ENCODE peak calls at places on chromosomes 2 and 18, in ten cellular contexts. P is MM.1S; T is H9; X is psoas muscle; V is tibial artery; E is neural progenitor cell; K is CD8-positive, alpha-beta memory T cell; D is SJSA1; R is mucosa of descending colon; Y is upper lobe of right lung. L is an unnamed sample. For H3K4me1, the result is how much of the 10 kb centered on the place peaks cover.

GRCh38 chr18:2905802-2906521 is 59.2 kb downstream of the EMILIN2 start:
- DNase-seq in P (no peak), T (peak), X (peak), V (peak), E (peak), K (peak), D (peak), R (peak), Y (peak), L (peak)

GRCh38 chr2:88880441-88880953 is 189.0 kb downstream of the RPIA start:
- DNase-seq in P (peak), T (no peak), X (no peak), V (no peak), E (peak), K (peak), D (no peak), R (no peak), Y (no peak), L (no peak)

GRCh38 chr2:222518570-222519381 is 94.4 kb downstream of the SGPP2 start:
- DNase-seq in P (no peak), T (no peak), X (no peak), V (no peak), E (peak), K (no peak), D (no peak), R (no peak), Y (no peak), L (peak)

GRCh38 chr18:9824474-9824832 is 61.3 kb upstream of the TXNDC2 start:
- DNase-seq in P (no peak), T (no peak), X (no peak), V (peak), E (no peak), K (no peak), D (no peak), R (no peak), Y (no peak), L (no peak)

GRCh38 chr2:68730828-68731227 is 3.8 kb upstream of the ARHGAP25 start:
- DNase-seq in P (no peak), T (no peak), X (no peak), V (no peak), E (no peak), K (no peak), D (peak), R (no peak), Y (no peak), L (no peak)

GRCh38 chr2:188132385-188132784 is 159.3 kb upstream of the GULP1 start:
- DNase-seq in P (no peak), T (no peak), X (peak), V (no peak), E (no peak), K (no peak), D (no peak), R (no peak), Y (no peak), L (no peak)

GRCh38 chr2:72115361-72116080 is 32.1 kb downstream of the CYP26B1 start:
- DNase-seq in P (no peak), T (peak), X (no peak), V (peak), E (no peak), K (no peak), D (peak), R (no peak), Y (peak), L (peak)

GRCh38 chr2:69605332-69605731 is 38.2 kb downstream of the AAK1 start:
- DNase-seq in P (no peak), T (no peak), X (no peak), V (no peak), E (no peak), K (no peak), D (no peak), R (no peak), Y (no peak), L (no peak)

DNA sequence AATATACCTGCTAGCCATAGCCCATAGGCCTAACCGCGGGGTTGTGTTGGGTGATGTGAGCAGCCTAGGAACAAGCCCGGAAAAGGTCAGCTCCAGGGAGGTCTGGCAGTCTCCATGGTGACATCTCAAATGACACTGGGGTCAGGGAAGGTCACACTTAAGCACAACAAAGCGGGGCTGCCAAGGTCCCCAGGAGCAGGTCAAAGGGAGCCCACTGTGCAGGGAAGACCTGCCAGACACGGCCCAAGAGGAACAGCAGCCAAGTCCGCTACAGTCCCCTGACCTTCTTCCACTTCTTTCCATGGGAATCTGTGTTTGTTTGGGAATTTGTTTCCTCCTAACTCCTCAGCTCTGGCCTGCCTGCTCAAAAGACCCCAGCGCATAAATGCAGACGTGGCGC is 232.1 kb upstream of the COPS8 start:
- DNase-seq in P (no peak), T (no peak), X (no peak), V (no peak), E (peak), K (no peak), D (no peak), R (no peak), Y (no peak), L (no peak)
- H3K4me1 ChIP-seq in P (under half), T (under half), X (under half), V (under half), E (under half), K (under half), D (under half), R (under half), Y (under half), L (under half)

DNA sequence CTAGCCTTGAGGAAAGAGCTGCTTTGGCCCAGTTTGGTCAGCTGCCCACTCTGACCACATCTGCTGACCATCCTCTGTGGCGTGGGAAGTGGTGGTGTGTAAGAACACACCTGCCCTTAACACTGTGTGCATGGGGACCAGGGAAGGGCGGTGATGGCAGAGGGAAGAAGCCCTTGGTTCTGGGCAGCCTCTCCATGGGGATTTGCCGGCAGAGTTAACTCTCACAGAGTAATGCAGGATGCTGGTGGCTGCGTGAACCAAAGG is 33.6 kb downstream of the NCK2 start:
- DNase-seq in P (no peak), T (no peak), X (no peak), V (no peak), E (no peak), K (no peak), D (no peak), R (no peak), Y (no peak), L (no peak)
- H3K4me1 ChIP-seq in P (under half), T (under half), X (half or more), V (under half), E (under half), K (half or more), D (under half), R (under half), Y (under half), L (under half)

DNA sequence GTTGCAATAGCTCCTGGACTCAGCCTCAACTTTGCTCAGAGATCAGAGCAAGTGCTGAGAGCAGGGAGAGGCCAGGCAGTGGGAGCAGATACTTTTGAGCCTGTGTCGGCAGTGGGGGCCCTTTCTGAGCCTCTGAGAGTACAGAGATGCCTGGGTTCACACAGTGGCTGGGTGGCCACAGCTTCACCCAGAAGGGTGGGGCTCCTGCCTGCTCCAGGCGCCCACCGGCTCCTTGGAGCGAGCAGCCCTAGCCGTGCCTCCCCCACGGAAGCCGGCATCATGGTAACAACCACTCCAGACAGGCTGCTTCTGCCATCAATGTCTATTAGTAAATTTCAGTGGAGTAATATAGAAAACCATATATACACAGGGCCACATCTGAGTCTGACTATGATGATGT is 619.2 kb upstream of the SETBP1 start:
- DNase-seq in P (no peak), T (no peak), X (no peak), V (no peak), E (no peak), K (no peak), D (no peak), R (no peak), Y (no peak), L (no peak)
- H3K4me1 ChIP-seq in P (under half), T (under half), X (under half), V (under half), E (under half), K (under half), D (under half), R (under half), Y (under half), L (under half)

DNA sequence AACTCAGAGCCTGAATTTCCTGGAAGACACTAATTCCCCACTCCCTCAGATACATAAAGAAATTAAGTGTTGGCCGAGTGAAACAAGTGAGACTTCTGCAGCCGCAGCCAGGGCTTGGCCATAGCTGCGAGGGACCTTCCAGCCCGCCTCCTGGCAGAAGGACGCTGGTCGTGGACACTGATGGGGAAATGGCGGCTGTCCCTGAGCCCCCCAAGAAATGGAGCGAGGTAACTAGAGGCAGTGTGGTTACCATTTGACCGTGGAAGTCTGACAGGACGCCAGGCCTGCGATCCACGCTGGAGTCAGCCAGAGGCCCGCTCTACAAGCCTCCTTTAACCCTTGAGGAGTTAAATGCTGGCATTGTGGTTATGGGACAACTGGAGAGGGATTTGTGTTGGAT is 173.4 kb downstream of the BCL2 start:
- DNase-seq in P (no peak), T (no peak), X (no peak), V (no peak), E (no peak), K (no peak), D (no peak), R (no peak), Y (no peak), L (no peak)
- H3K4me1 ChIP-seq in P (under half), T (under half), X (half or more), V (under half), E (under half), K (under half), D (under half), R (under half), Y (under half), L (under half)

DNA sequence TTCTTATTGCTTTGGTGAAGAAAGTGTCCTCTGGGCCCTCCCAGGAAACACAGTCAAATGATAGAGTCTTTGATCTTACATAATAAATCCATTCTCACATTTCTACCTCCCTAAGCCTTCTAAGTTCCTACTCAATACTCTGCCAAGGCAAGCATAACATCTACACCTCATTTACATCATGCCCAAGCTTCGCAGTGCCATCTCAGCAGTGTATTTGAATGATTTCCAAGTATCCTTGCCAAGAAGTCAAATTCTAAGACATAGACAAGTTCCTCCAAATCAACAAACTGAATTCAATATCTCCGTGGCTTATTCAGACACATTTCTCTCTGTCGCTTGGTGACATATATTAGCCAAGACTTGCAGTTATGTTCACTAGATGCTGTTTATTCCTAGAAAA is 8.1 kb upstream of the MLPH start:
- DNase-seq in P (no peak), T (no peak), X (no peak), V (no peak), E (no peak), K (no peak), D (no peak), R (no peak), Y (no peak), L (no peak)
- H3K4me1 ChIP-seq in P (under half), T (under half), X (under half), V (under half), E (under half), K (under half), D (under half), R (under half), Y (under half), L (under half)

GRCh38 chr2:224469374-224469964 is 67.6 kb upstream of the FAM124B start:
- DNase-seq in P (no peak), T (no peak), X (no peak), V (no peak), E (no peak), K (no peak), D (no peak), R (no peak), Y (no peak), L (no peak)

GRCh38 chr2:224472137-224472536 is 70.2 kb upstream of the FAM124B start:
- DNase-seq in P (no peak), T (no peak), X (no peak), V (no peak), E (no peak), K (no peak), D (no peak), R (no peak), Y (no peak), L (peak)

DNA sequence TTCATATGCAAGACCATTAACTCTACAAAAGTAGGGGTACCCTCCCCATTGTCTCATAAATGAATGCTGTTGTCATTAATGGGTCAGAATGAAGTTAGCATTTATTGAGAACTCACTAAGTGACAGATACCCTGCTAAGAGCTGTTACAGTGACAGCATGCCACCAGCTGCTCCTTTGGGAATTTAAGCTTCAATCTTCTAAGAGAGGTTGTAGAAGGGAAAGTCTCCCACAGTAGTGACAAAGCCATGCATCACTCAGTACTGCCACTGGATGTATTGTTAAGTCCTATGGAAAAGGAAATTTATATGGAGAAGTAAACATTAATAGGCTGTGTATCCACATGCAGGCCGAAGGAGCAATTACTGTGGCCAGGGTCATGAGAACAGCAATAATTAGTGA is 64.4 kb upstream of the FAM124B start:
- DNase-seq in P (no peak), T (no peak), X (no peak), V (no peak), E (no peak), K (no peak), D (no peak), R (no peak), Y (no peak), L (no peak)
- H3K4me1 ChIP-seq in P (under half), T (under half), X (under half), V (under half), E (under half), K (under half), D (under half), R (under half), Y (under half), L (under half)

GRCh38 chr18:63140997-63141776 is 178.4 kb downstream of the BCL2 start:
- DNase-seq in P (no peak), T (no peak), X (no peak), V (no peak), E (no peak), K (no peak), D (no peak), R (no peak), Y (no peak), L (no peak)

GRCh38 chr18:63135101-63135500 is 184.5 kb downstream of the BCL2 start:
- DNase-seq in P (no peak), T (no peak), X (no peak), V (no peak), E (no peak), K (no peak), D (no peak), R (no peak), Y (no peak), L (no peak)

GRCh38 chr18:63140038-63140450 is 179.5 kb downstream of the BCL2 start:
- DNase-seq in P (no peak), T (no peak), X (no peak), V (no peak), E (no peak), K (no peak), D (no peak), R (no peak), Y (no peak), L (no peak)

GRCh38 chr18:63138469-63139340 is 180.9 kb downstream of the BCL2 start:
- DNase-seq in P (peak), T (peak), X (peak), V (no peak), E (peak), K (no peak), D (no peak), R (no peak), Y (no peak), L (no peak)

GRCh38 chr18:63137999-63138448 is 181.5 kb downstream of the BCL2 start:
- DNase-seq in P (peak), T (no peak), X (peak), V (no peak), E (no peak), K (peak), D (no peak), R (no peak), Y (no peak), L (no peak)
- H3K4me1 ChIP-seq in P (under half), T (under half), X (half or more), V (under half), E (under half), K (under half), D (under half), R (under half), Y (under half), L (under half)

DNA sequence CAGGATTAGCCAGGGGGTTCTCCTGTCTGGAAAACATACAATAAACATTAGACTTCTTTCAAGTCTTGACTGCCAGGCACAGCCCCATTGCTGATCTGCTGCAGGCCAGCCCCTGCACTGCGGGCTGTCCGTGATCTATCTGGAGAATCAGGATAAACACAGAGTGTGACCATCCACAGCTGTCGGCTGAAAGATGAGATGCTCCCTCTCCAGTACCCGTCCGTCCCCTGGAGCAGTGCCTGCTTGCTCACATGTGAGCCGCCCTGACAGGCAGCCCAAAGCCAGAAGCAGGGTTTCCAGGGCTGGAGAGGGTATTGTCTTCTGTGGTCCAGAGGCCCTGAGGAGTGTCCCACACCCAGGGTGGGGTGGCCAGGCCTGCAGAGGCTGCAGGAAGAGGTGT is 46.1 kb upstream of the FOSL2 start:
- DNase-seq in P (no peak), T (no peak), X (peak), V (peak), E (no peak), K (no peak), D (no peak), R (peak), Y (peak), L (peak)
- H3K4me1 ChIP-seq in P (under half), T (under half), X (under half), V (under half), E (under half), K (under half), D (under half), R (under half), Y (under half), L (under half)

DNA sequence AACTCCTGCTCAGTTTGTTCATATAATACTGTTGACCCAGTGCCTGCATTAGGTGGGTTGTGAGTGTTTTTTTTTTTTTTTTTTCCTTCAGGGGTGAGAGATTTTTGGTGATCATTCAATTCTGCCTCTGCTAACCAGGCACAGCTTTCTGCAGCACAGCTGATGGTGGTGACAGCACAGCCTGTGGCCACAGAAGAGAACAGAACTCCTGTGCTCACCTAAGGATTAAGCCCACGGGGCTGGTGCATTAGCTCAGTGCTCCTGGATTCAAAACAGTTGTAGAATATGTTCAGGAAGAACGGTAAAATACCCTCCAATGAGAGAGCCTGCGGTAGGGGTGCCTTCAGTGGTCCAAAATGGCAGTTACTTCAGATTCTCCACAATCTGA is 42.0 kb downstream of the PKP4 start:
- DNase-seq in P (no peak), T (no peak), X (no peak), V (no peak), E (peak), K (no peak), D (no peak), R (no peak), Y (no peak), L (no peak)
- H3K4me1 ChIP-seq in P (under half), T (under half), X (under half), V (under half), E (under half), K (under half), D (under half), R (under half), Y (under half), L (half or more)

DNA sequence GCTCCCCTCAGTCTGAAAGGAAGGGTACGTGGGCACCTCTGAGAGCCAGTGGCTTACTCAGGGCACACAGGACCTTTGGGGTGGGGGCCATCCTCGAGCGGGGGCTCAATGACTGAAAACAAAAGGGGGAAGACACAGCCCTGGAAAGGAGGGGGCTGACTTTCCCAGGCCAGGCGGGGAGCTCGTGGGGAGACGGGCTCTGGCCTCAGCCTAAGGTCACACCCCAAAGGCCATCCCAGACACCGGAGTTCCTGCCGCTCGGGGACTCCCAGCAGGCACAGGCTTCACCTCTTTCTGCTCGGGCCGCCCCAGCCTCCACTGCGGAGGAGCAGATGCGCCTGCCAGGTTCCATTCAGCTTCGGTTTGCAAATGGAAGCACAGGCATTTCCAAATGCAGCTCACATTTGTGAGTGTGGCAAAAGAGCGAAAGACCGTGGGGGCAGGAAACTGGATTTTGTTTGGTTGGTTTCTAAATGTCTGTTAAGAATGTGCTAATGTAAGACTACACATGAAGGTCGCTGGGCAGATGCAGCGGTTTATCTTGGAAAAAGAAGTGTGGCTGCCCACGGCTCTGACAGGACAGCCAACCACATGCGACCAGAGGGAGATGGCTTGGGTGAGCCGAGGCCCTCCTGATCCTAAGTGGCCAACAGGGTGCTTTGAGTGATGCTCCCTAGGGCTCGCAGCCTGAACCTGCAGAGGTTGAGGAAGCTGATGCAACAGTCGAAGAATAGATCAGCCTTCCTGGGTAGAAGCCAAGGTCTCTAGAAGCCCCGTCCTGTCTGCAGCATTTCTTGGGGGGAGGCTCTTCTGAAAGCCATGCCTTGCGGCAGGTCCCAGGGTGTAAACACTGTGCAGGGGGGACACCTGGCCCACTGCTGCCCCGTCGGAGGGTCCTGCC is 136.6 kb downstream of the HDAC4 start:
- DNase-seq in P (no peak), T (no peak), X (peak), V (no peak), E (no peak), K (no peak), D (peak), R (no peak), Y (peak), L (peak)
- H3K4me1 ChIP-seq in P (under half), T (under half), X (half or more), V (under half), E (under half), K (half or more), D (under half), R (half or more), Y (half or more), L (under half)